ENCODE peak calls at places on chromosomes 16 and 17, in eight cellular contexts. One of them, this sample, is unnamed.
A peak's percentile ranks its signal among the peaks of the same experiment; 100 is the strongest.

GRCh38 chr17:38667099-38667786 is 7.5 kb downstream of the EPOP start:
- DNase-seq in NCI-H1092 treated with DMSO at 0.1 percent for 48 hours: peak; percentile 69
- DNase-seq in stimulated activated CD4-positive, alpha-beta T cell treated with anti-CD3 and anti-CD28 coated beads, Interleukin-15, amount 100 ng/mL, for 1 hour: no peak
- DNase-seq in neural progenitor cell: peak; percentile 88
- DNase-seq in stomach: peak; percentile 70
- DNase-seq in activated B cell treated with CpG ODN at 0.5 μM for 24 hours: peak; percentile 39
- DNase-seq in A549: peak; percentile 89
- DNase-seq in activated effector memory CD4-positive, alpha-beta T cell treated with anti-CD3 and anti-CD28 coated beads, Interleukin-2, amount 50 U/mL, for 16 hours: peak; percentile 84
- DNase-seq in this sample: peak; percentile 78

GRCh38 chr17:79810138-79811027 is 13.5 kb upstream of the CBX8 start:
- DNase-seq in neural progenitor cell: peak; percentile 97
- DNase-seq in A549: peak; percentile 92
- DNase-seq in stomach: peak; percentile 84
- DNase-seq in stimulated activated CD4-positive, alpha-beta T cell treated with anti-CD3 and anti-CD28 coated beads, Interleukin-15, amount 100 ng/mL, for 1 hour: peak; percentile 71
- DNase-seq in activated B cell treated with CpG ODN at 0.5 μM for 24 hours: no peak
- DNase-seq in NCI-H1092 treated with DMSO at 0.1 percent for 48 hours: peak; percentile 92
- DNase-seq in activated effector memory CD4-positive, alpha-beta T cell treated with anti-CD3 and anti-CD28 coated beads, Interleukin-2, amount 50 U/mL, for 16 hours: peak; percentile 94
- DNase-seq in this sample: peak; percentile 86

GRCh38 chr16:66948034-66948821 is 12.8 kb upstream of the CES3 start:
- DNase-seq in activated effector memory CD4-positive, alpha-beta T cell treated with anti-CD3 and anti-CD28 coated beads, Interleukin-2, amount 50 U/mL, for 16 hours: no peak
- DNase-seq in stimulated activated CD4-positive, alpha-beta T cell treated with anti-CD3 and anti-CD28 coated beads, Interleukin-15, amount 100 ng/mL, for 1 hour: no peak
- DNase-seq in activated B cell treated with CpG ODN at 0.5 μM for 24 hours: no peak
- DNase-seq in NCI-H1092 treated with DMSO at 0.1 percent for 48 hours: no peak
- DNase-seq in stomach: peak; percentile 31
- DNase-seq in A549: no peak
- DNase-seq in neural progenitor cell: no peak
- DNase-seq in this sample: no peak

GRCh38 chr17:36728030-36728991 is 126.9 kb downstream of the MRM1 start:
- DNase-seq in neural progenitor cell: no peak
- DNase-seq in NCI-H1092 treated with DMSO at 0.1 percent for 48 hours: no peak
- DNase-seq in stimulated activated CD4-positive, alpha-beta T cell treated with anti-CD3 and anti-CD28 coated beads, Interleukin-15, amount 100 ng/mL, for 1 hour: no peak
- DNase-seq in activated B cell treated with CpG ODN at 0.5 μM for 24 hours: no peak
- DNase-seq in A549: no peak
- DNase-seq in stomach: no peak
- DNase-seq in activated effector memory CD4-positive, alpha-beta T cell treated with anti-CD3 and anti-CD28 coated beads, Interleukin-2, amount 50 U/mL, for 16 hours: peak; percentile 67
- DNase-seq in this sample: no peak

GRCh38 chr17:17387461-17388362 is 84.5 kb downstream of the NT5M start:
- DNase-seq in stimulated activated CD4-positive, alpha-beta T cell treated with anti-CD3 and anti-CD28 coated beads, Interleukin-15, amount 100 ng/mL, for 1 hour: no peak
- DNase-seq in NCI-H1092 treated with DMSO at 0.1 percent for 48 hours: peak; percentile 50
- DNase-seq in activated B cell treated with CpG ODN at 0.5 μM for 24 hours: no peak
- DNase-seq in A549: peak; percentile 75
- DNase-seq in stomach: peak; percentile 69
- DNase-seq in neural progenitor cell: peak; percentile 45
- DNase-seq in activated effector memory CD4-positive, alpha-beta T cell treated with anti-CD3 and anti-CD28 coated beads, Interleukin-2, amount 50 U/mL, for 16 hours: no peak
- DNase-seq in this sample: peak; percentile 83

GRCh38 chr17:4506180-4506814 is 7.6 kb downstream of the SPNS2 start:
- DNase-seq in activated B cell treated with CpG ODN at 0.5 μM for 24 hours: no peak
- DNase-seq in A549: no peak
- DNase-seq in neural progenitor cell: no peak
- DNase-seq in activated effector memory CD4-positive, alpha-beta T cell treated with anti-CD3 and anti-CD28 coated beads, Interleukin-2, amount 50 U/mL, for 16 hours: no peak
- DNase-seq in stomach: no peak
- DNase-seq in stimulated activated CD4-positive, alpha-beta T cell treated with anti-CD3 and anti-CD28 coated beads, Interleukin-15, amount 100 ng/mL, for 1 hour: no peak
- DNase-seq in NCI-H1092 treated with DMSO at 0.1 percent for 48 hours: no peak
- DNase-seq in this sample: no peak

GRCh38 chr16:67243481-67243880 is 3.8 kb downstream of the FHOD1 start:
- DNase-seq in stimulated activated CD4-positive, alpha-beta T cell treated with anti-CD3 and anti-CD28 coated beads, Interleukin-15, amount 100 ng/mL, for 1 hour: no peak
- DNase-seq in NCI-H1092 treated with DMSO at 0.1 percent for 48 hours: no peak
- DNase-seq in neural progenitor cell: no peak
- DNase-seq in A549: no peak
- DNase-seq in activated B cell treated with CpG ODN at 0.5 μM for 24 hours: no peak
- DNase-seq in activated effector memory CD4-positive, alpha-beta T cell treated with anti-CD3 and anti-CD28 coated beads, Interleukin-2, amount 50 U/mL, for 16 hours: peak; percentile 56
- DNase-seq in stomach: no peak
- DNase-seq in this sample: no peak

GRCh38 chr16:15553313-15554088 is 89.5 kb downstream of the MARF1 start:
- DNase-seq in activated effector memory CD4-positive, alpha-beta T cell treated with anti-CD3 and anti-CD28 coated beads, Interleukin-2, amount 50 U/mL, for 16 hours: no peak
- DNase-seq in A549: no peak
- DNase-seq in NCI-H1092 treated with DMSO at 0.1 percent for 48 hours: no peak
- DNase-seq in stomach: no peak
- DNase-seq in neural progenitor cell: no peak
- DNase-seq in stimulated activated CD4-positive, alpha-beta T cell treated with anti-CD3 and anti-CD28 coated beads, Interleukin-15, amount 100 ng/mL, for 1 hour: no peak
- DNase-seq in activated B cell treated with CpG ODN at 0.5 μM for 24 hours: no peak
- DNase-seq in this sample: no peak

GRCh38 chr17:27596106-27596505 is 34.9 kb upstream of the LGALS9 start:
- DNase-seq in activated effector memory CD4-positive, alpha-beta T cell treated with anti-CD3 and anti-CD28 coated beads, Interleukin-2, amount 50 U/mL, for 16 hours: no peak
- DNase-seq in stimulated activated CD4-positive, alpha-beta T cell treated with anti-CD3 and anti-CD28 coated beads, Interleukin-15, amount 100 ng/mL, for 1 hour: no peak
- DNase-seq in neural progenitor cell: no peak
- DNase-seq in A549: no peak
- DNase-seq in activated B cell treated with CpG ODN at 0.5 μM for 24 hours: no peak
- DNase-seq in stomach: no peak
- DNase-seq in NCI-H1092 treated with DMSO at 0.1 percent for 48 hours: no peak
- DNase-seq in this sample: no peak

GRCh38 chr17:79217473-79218135 is 143.0 kb downstream of the ENGASE start:
- DNase-seq in activated effector memory CD4-positive, alpha-beta T cell treated with anti-CD3 and anti-CD28 coated beads, Interleukin-2, amount 50 U/mL, for 16 hours: no peak
- DNase-seq in stimulated activated CD4-positive, alpha-beta T cell treated with anti-CD3 and anti-CD28 coated beads, Interleukin-15, amount 100 ng/mL, for 1 hour: no peak
- DNase-seq in neural progenitor cell: no peak
- DNase-seq in stomach: no peak
- DNase-seq in NCI-H1092 treated with DMSO at 0.1 percent for 48 hours: no peak
- DNase-seq in A549: no peak
- DNase-seq in activated B cell treated with CpG ODN at 0.5 μM for 24 hours: no peak
- DNase-seq in this sample: no peak

GRCh38 chr16:68319185-68319908 is 8.5 kb downstream of the PRMT7 start:
- DNase-seq in activated B cell treated with CpG ODN at 0.5 μM for 24 hours: no peak
- DNase-seq in A549: no peak
- DNase-seq in stomach: no peak
- DNase-seq in activated effector memory CD4-positive, alpha-beta T cell treated with anti-CD3 and anti-CD28 coated beads, Interleukin-2, amount 50 U/mL, for 16 hours: peak; percentile 67
- DNase-seq in neural progenitor cell: no peak
- DNase-seq in NCI-H1092 treated with DMSO at 0.1 percent for 48 hours: no peak
- DNase-seq in stimulated activated CD4-positive, alpha-beta T cell treated with anti-CD3 and anti-CD28 coated beads, Interleukin-15, amount 100 ng/mL, for 1 hour: no peak
- DNase-seq in this sample: no peak

GRCh38 chr16:25877103-25877502 is 185.3 kb downstream of the HS3ST4 start:
- DNase-seq in activated B cell treated with CpG ODN at 0.5 μM for 24 hours: no peak
- DNase-seq in stimulated activated CD4-positive, alpha-beta T cell treated with anti-CD3 and anti-CD28 coated beads, Interleukin-15, amount 100 ng/mL, for 1 hour: no peak
- DNase-seq in neural progenitor cell: no peak
- DNase-seq in A549: no peak
- DNase-seq in stomach: no peak
- DNase-seq in NCI-H1092 treated with DMSO at 0.1 percent for 48 hours: no peak
- DNase-seq in activated effector memory CD4-positive, alpha-beta T cell treated with anti-CD3 and anti-CD28 coated beads, Interleukin-2, amount 50 U/mL, for 16 hours: no peak
- DNase-seq in this sample: no peak

GRCh38 chr17:14781123-14781522 is 480.2 kb downstream of the HS3ST3B1 start:
- DNase-seq in NCI-H1092 treated with DMSO at 0.1 percent for 48 hours: no peak
- DNase-seq in activated B cell treated with CpG ODN at 0.5 μM for 24 hours: no peak
- DNase-seq in A549: no peak
- DNase-seq in neural progenitor cell: no peak
- DNase-seq in stomach: no peak
- DNase-seq in stimulated activated CD4-positive, alpha-beta T cell treated with anti-CD3 and anti-CD28 coated beads, Interleukin-15, amount 100 ng/mL, for 1 hour: no peak
- DNase-seq in activated effector memory CD4-positive, alpha-beta T cell treated with anti-CD3 and anti-CD28 coated beads, Interleukin-2, amount 50 U/mL, for 16 hours: no peak
- DNase-seq in this sample: no peak

GRCh38 chr17:82097187-82097918 is 683 bp downstream of the FASN start:
- DNase-seq in NCI-H1092 treated with DMSO at 0.1 percent for 48 hours: peak; percentile 11
- DNase-seq in activated B cell treated with CpG ODN at 0.5 μM for 24 hours: peak; percentile 53
- DNase-seq in stomach: peak; percentile 58
- DNase-seq in stimulated activated CD4-positive, alpha-beta T cell treated with anti-CD3 and anti-CD28 coated beads, Interleukin-15, amount 100 ng/mL, for 1 hour: no peak
- DNase-seq in A549: peak; percentile 63
- DNase-seq in activated effector memory CD4-positive, alpha-beta T cell treated with anti-CD3 and anti-CD28 coated beads, Interleukin-2, amount 50 U/mL, for 16 hours: peak; percentile 74
- DNase-seq in neural progenitor cell: peak; percentile 74
- DNase-seq in this sample: peak; percentile 86

GRCh38 chr17:48052956-48053757 is 5.0 kb downstream of the NFE2L1 start:
- DNase-seq in stomach: peak; percentile 39
- DNase-seq in A549: no peak
- DNase-seq in activated B cell treated with CpG ODN at 0.5 μM for 24 hours: no peak
- DNase-seq in activated effector memory CD4-positive, alpha-beta T cell treated with anti-CD3 and anti-CD28 coated beads, Interleukin-2, amount 50 U/mL, for 16 hours: no peak
- DNase-seq in stimulated activated CD4-positive, alpha-beta T cell treated with anti-CD3 and anti-CD28 coated beads, Interleukin-15, amount 100 ng/mL, for 1 hour: no peak
- DNase-seq in NCI-H1092 treated with DMSO at 0.1 percent for 48 hours: peak; percentile 66
- DNase-seq in neural progenitor cell: no peak
- DNase-seq in this sample: no peak